ENCODE peak calls at places on chromosome 1, in nine cellular contexts. One of them, this sample, is unnamed.

GRCh38 chr1:63122051-63122450 is 200.3 kb upstream of the FOXD3 start:
- DNase-seq in tibial nerve: no peak
- DNase-seq in KBM-7: no peak
- DNase-seq in NCI-H1930: no peak
- DNase-seq in HTR-8/SVneo: no peak
- DNase-seq in nucleus accumbens: no peak
- DNase-seq in T-helper 9 cell: no peak
- DNase-seq in central memory CD4-positive, alpha-beta T cell: no peak
- DNase-seq in NT2/D1: no peak
- DNase-seq in this sample: peak; percentile 11

GRCh38 chr1:206489980-206490534 is 17.3 kb upstream of the RASSF5 start:
- DNase-seq in tibial nerve: peak; percentile 83
- DNase-seq in KBM-7: peak; percentile 75
- DNase-seq in NCI-H1930: peak; percentile 44
- DNase-seq in HTR-8/SVneo: peak; percentile 87
- DNase-seq in nucleus accumbens: no peak
- DNase-seq in T-helper 9 cell: peak; percentile 58
- DNase-seq in central memory CD4-positive, alpha-beta T cell: peak; percentile 40
- DNase-seq in NT2/D1: peak; percentile 82
- DNase-seq in this sample: peak; percentile 95

GRCh38 chr1:107950434-107950833 is 14.5 kb downstream of the VAV3 start:
- DNase-seq in tibial nerve: no peak
- DNase-seq in KBM-7: no peak
- DNase-seq in NCI-H1930: no peak
- DNase-seq in HTR-8/SVneo: no peak
- DNase-seq in nucleus accumbens: no peak
- DNase-seq in T-helper 9 cell: no peak
- DNase-seq in central memory CD4-positive, alpha-beta T cell: no peak
- DNase-seq in NT2/D1: no peak
- DNase-seq in this sample: no peak

GRCh38 chr1:203178083-203178482 is 2.5 kb upstream of the MYBPH start:
- DNase-seq in tibial nerve: no peak
- DNase-seq in KBM-7: no peak
- DNase-seq in NCI-H1930: no peak
- DNase-seq in HTR-8/SVneo: peak; percentile 54
- DNase-seq in nucleus accumbens: no peak
- DNase-seq in T-helper 9 cell: no peak
- DNase-seq in central memory CD4-positive, alpha-beta T cell: no peak
- DNase-seq in NT2/D1: peak; percentile 95
- DNase-seq in this sample: peak; percentile 97

GRCh38 chr1:227219715-227220292 is 98.5 kb downstream of the CDC42BPA start:
- DNase-seq in tibial nerve: no peak
- DNase-seq in KBM-7: no peak
- DNase-seq in NCI-H1930: no peak
- DNase-seq in HTR-8/SVneo: no peak
- DNase-seq in nucleus accumbens: no peak
- DNase-seq in T-helper 9 cell: no peak
- DNase-seq in central memory CD4-positive, alpha-beta T cell: no peak
- DNase-seq in NT2/D1: no peak
- DNase-seq in this sample: no peak

GRCh38 chr1:94805912-94806311 is 14.2 kb upstream of the SLC44A3 start:
- DNase-seq in tibial nerve: peak; percentile 66
- DNase-seq in KBM-7: peak; percentile 66
- DNase-seq in NCI-H1930: no peak
- DNase-seq in HTR-8/SVneo: peak; percentile 36
- DNase-seq in nucleus accumbens: no peak
- DNase-seq in T-helper 9 cell: peak; percentile 24
- DNase-seq in central memory CD4-positive, alpha-beta T cell: peak; percentile 25
- DNase-seq in NT2/D1: peak; percentile 44
- DNase-seq in this sample: peak; percentile 42

GRCh38 chr1:180610556-180611015 is 21.2 kb upstream of the XPR1 start:
- DNase-seq in tibial nerve: no peak
- DNase-seq in KBM-7: no peak
- DNase-seq in NCI-H1930: no peak
- DNase-seq in HTR-8/SVneo: no peak
- DNase-seq in nucleus accumbens: no peak
- DNase-seq in T-helper 9 cell: no peak
- DNase-seq in central memory CD4-positive, alpha-beta T cell: no peak
- DNase-seq in NT2/D1: no peak
- DNase-seq in this sample: no peak

GRCh38 chr1:12556368-12556930 is 61.6 kb downstream of the DHRS3 start:
- DNase-seq in tibial nerve: peak; percentile 75
- DNase-seq in KBM-7: no peak
- DNase-seq in NCI-H1930: no peak
- DNase-seq in HTR-8/SVneo: peak; percentile 84
- DNase-seq in nucleus accumbens: no peak
- DNase-seq in T-helper 9 cell: no peak
- DNase-seq in central memory CD4-positive, alpha-beta T cell: no peak
- DNase-seq in NT2/D1: peak; percentile 20
- DNase-seq in this sample: no peak

GRCh38 chr1:25472494-25472893 is 41.8 kb downstream of the MACO1 start:
- DNase-seq in tibial nerve: no peak
- DNase-seq in KBM-7: no peak
- DNase-seq in NCI-H1930: no peak
- DNase-seq in HTR-8/SVneo: no peak
- DNase-seq in nucleus accumbens: no peak
- DNase-seq in T-helper 9 cell: no peak
- DNase-seq in central memory CD4-positive, alpha-beta T cell: no peak
- DNase-seq in NT2/D1: no peak
- DNase-seq in this sample: no peak

GRCh38 chr1:14661220-14661619 is 62.7 kb downstream of the KAZN start:
- DNase-seq in tibial nerve: no peak
- DNase-seq in KBM-7: no peak
- DNase-seq in NCI-H1930: no peak
- DNase-seq in HTR-8/SVneo: no peak
- DNase-seq in nucleus accumbens: no peak
- DNase-seq in T-helper 9 cell: no peak
- DNase-seq in central memory CD4-positive, alpha-beta T cell: no peak
- DNase-seq in NT2/D1: no peak
- DNase-seq in this sample: no peak

GRCh38 chr1:178055779-178056471 is 38.0 kb upstream of the RASAL2 start:
- DNase-seq in tibial nerve: no peak
- DNase-seq in KBM-7: peak; percentile 84
- DNase-seq in NCI-H1930: no peak
- DNase-seq in HTR-8/SVneo: no peak
- DNase-seq in nucleus accumbens: no peak
- DNase-seq in T-helper 9 cell: no peak
- DNase-seq in central memory CD4-positive, alpha-beta T cell: no peak
- DNase-seq in NT2/D1: no peak
- DNase-seq in this sample: peak; percentile 38

GRCh38 chr1:114154963-114155322 is 1.3 kb upstream of the SYT6 start:
- DNase-seq in tibial nerve: no peak
- DNase-seq in KBM-7: no peak
- DNase-seq in NCI-H1930: no peak
- DNase-seq in HTR-8/SVneo: no peak
- DNase-seq in nucleus accumbens: no peak
- DNase-seq in T-helper 9 cell: no peak
- DNase-seq in central memory CD4-positive, alpha-beta T cell: no peak
- DNase-seq in NT2/D1: no peak
- DNase-seq in this sample: peak; percentile 65

GRCh38 chr1:228403231-228403631 is 3.4 kb downstream of the TRIM11 start:
- DNase-seq in tibial nerve: no peak
- DNase-seq in KBM-7: no peak
- DNase-seq in NCI-H1930: no peak
- DNase-seq in HTR-8/SVneo: no peak
- DNase-seq in nucleus accumbens: no peak
- DNase-seq in T-helper 9 cell: no peak
- DNase-seq in central memory CD4-positive, alpha-beta T cell: no peak
- DNase-seq in NT2/D1: no peak
- DNase-seq in this sample: no peak

GRCh38 chr1:2585318-2586092 is 1.1 kb upstream of the PRXL2B start:
- DNase-seq in tibial nerve: peak; percentile 74
- DNase-seq in KBM-7: peak; percentile 88
- DNase-seq in NCI-H1930: no peak
- DNase-seq in HTR-8/SVneo: peak; percentile 55
- DNase-seq in nucleus accumbens: peak; percentile 24
- DNase-seq in T-helper 9 cell: peak; percentile 59
- DNase-seq in central memory CD4-positive, alpha-beta T cell: peak; percentile 78
- DNase-seq in NT2/D1: no peak
- DNase-seq in this sample: peak; percentile 59

GRCh38 chr1:156281281-156282142 is 1.1 kb downstream of the SMG5 start:
- DNase-seq in tibial nerve: no peak
- DNase-seq in KBM-7: peak; percentile 79
- DNase-seq in NCI-H1930: no peak
- DNase-seq in HTR-8/SVneo: no peak
- DNase-seq in nucleus accumbens: no peak
- DNase-seq in T-helper 9 cell: no peak
- DNase-seq in central memory CD4-positive, alpha-beta T cell: no peak
- DNase-seq in NT2/D1: no peak
- DNase-seq in this sample: no peak

GRCh38 chr1:171590022-171590421 is 32.0 kb upstream of the MYOCOS start:
- DNase-seq in tibial nerve: no peak
- DNase-seq in KBM-7: no peak
- DNase-seq in NCI-H1930: no peak
- DNase-seq in HTR-8/SVneo: no peak
- DNase-seq in nucleus accumbens: no peak
- DNase-seq in T-helper 9 cell: no peak
- DNase-seq in central memory CD4-positive, alpha-beta T cell: no peak
- DNase-seq in NT2/D1: no peak
- DNase-seq in this sample: no peak

GRCh38 chr1:2602866-2603520 is 16.4 kb downstream of the PRXL2B start:
- DNase-seq in tibial nerve: no peak
- DNase-seq in KBM-7: no peak
- DNase-seq in NCI-H1930: no peak
- DNase-seq in HTR-8/SVneo: no peak
- DNase-seq in nucleus accumbens: no peak
- DNase-seq in T-helper 9 cell: no peak
- DNase-seq in central memory CD4-positive, alpha-beta T cell: no peak
- DNase-seq in NT2/D1: no peak
- DNase-seq in this sample: no peak

GRCh38 chr1:15938628-15939161 is 37.2 kb downstream of the ZBTB17 start:
- DNase-seq in tibial nerve: no peak
- DNase-seq in KBM-7: no peak
- DNase-seq in NCI-H1930: no peak
- DNase-seq in HTR-8/SVneo: no peak
- DNase-seq in nucleus accumbens: no peak
- DNase-seq in T-helper 9 cell: no peak
- DNase-seq in central memory CD4-positive, alpha-beta T cell: no peak
- DNase-seq in NT2/D1: no peak
- DNase-seq in this sample: no peak

This sample was measured in WERI-Rb-1.